ENCODE peak calls at places on chromosomes 3 and 15, in ten cellular contexts. I is astrocyte; W is IMR-90; Q is SJSA1; U is CD4-positive, CD25-positive, alpha-beta regulatory T cell; O is ovary; J is AG04450; E is esophagus squamous epithelium; V is transverse colon; C is right cardiac atrium. L is an unnamed sample.

GRCh38 chr15:27956285-27956684 is 142.8 kb downstream of the OCA2 start:
- DNase-seq in I (peak; percentile 29), W (no peak), Q (no peak), U (no peak), O (no peak), J (no peak), E (no peak), V (no peak), C (no peak), L (no peak)

GRCh38 chr3:172543419-172543818 is 20.2 kb upstream of the TNFSF10 start:
- DNase-seq in I (no peak), W (no peak), Q (no peak), U (no peak), O (no peak), J (no peak), E (no peak), V (no peak), C (no peak), L (no peak)

GRCh38 chr3:18505056-18505455 is 79.9 kb upstream of the SATB1 start:
- DNase-seq in I (no peak), W (no peak), Q (no peak), U (no peak), O (no peak), J (no peak), E (no peak), V (no peak), C (no peak), L (no peak)

GRCh38 chr3:196688349-196688748 is 23.7 kb downstream of the CEP19 start:
- DNase-seq in I (peak; percentile 10), W (peak; percentile 69), Q (no peak), U (no peak), O (no peak), J (peak; percentile 3), E (no peak), V (peak; percentile 15), C (peak; percentile 74), L (peak; percentile 29)

GRCh38 chr15:66724732-66725467 is 22.9 kb downstream of the SMAD6 start:
- DNase-seq in I (no peak), W (no peak), Q (no peak), U (no peak), O (no peak), J (no peak), E (no peak), V (no peak), C (peak; percentile 23), L (no peak)

GRCh38 chr3:156781310-156782230 is 44.6 kb upstream of the LEKR1 start:
- DNase-seq in I (peak; percentile 70), W (peak; percentile 85), Q (no peak), U (no peak), O (no peak), J (no peak), E (no peak), V (no peak), C (no peak), L (no peak)

GRCh38 chr15:60535265-60535664 is 56.3 kb upstream of the ICE2 start:
- DNase-seq in I (no peak), W (no peak), Q (no peak), U (no peak), O (no peak), J (no peak), E (no peak), V (no peak), C (no peak), L (no peak)

GRCh38 chr15:66369773-66370651 is 13.5 kb upstream of the TIPIN start:
- DNase-seq in I (no peak), W (peak; percentile 20), Q (no peak), U (no peak), O (no peak), J (no peak), E (no peak), V (no peak), C (no peak), L (no peak)

DNA sequence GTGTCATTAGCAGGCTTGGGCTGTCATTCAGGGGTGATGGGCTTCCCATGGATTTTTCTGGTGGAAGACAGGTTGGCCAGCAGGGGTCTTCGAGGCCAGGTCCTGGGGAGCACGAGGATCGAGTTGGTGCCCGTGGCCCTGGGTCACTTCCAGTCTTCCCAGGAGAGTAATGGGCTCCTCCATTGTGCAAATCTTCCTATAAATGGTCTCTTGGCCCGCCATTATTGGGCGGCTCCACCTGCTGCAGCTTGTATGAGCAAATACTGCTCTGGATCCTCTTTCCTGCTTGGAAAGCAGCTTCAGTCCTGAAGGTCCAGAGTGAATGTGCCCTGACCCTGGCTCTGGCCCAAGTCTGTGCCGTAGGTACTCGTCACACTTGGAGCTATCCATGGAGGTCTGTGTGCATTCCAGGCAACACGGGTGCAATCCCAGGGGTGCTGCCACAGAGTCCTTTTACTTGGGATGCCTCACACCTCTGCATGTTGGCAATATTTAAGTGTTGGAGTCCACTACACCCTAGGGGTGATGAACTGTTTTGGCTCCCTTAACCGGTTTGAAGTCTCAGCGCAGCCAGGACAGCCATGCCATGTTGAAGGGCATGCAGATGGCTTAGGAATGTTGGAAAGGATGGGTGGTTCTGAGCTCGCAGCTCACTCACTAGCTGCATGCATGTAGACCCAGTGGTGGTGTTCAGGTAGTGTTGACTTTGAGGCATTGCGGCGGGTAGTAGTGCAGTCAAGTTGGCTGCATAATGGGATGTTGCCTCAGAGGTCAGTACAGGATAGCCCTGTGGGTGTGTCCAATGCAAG is 97.6 kb downstream of the SNRPN start:
- DNase-seq in I (no peak), W (no peak), Q (peak; percentile 25), U (no peak), O (no peak), J (no peak), E (no peak), V (no peak), C (no peak), L (no peak)
- H3K9me3 ChIP-seq in I (peaks cover 85% of the 10 kb centered on the region), W (peaks cover 91% of the 10 kb centered on the region), Q (peaks cover 57% of the 10 kb centered on the region), U (peaks cover 96% of the 10 kb centered on the region), O (peaks cover 92% of the 10 kb centered on the region), J (peaks cover 91% of the 10 kb centered on the region), E (peaks cover 100% of the 10 kb centered on the region), V (peaks cover 80% of the 10 kb centered on the region), C (peaks cover 74% of the 10 kb centered on the region), L (peaks cover 44% of the 10 kb centered on the region)

DNA sequence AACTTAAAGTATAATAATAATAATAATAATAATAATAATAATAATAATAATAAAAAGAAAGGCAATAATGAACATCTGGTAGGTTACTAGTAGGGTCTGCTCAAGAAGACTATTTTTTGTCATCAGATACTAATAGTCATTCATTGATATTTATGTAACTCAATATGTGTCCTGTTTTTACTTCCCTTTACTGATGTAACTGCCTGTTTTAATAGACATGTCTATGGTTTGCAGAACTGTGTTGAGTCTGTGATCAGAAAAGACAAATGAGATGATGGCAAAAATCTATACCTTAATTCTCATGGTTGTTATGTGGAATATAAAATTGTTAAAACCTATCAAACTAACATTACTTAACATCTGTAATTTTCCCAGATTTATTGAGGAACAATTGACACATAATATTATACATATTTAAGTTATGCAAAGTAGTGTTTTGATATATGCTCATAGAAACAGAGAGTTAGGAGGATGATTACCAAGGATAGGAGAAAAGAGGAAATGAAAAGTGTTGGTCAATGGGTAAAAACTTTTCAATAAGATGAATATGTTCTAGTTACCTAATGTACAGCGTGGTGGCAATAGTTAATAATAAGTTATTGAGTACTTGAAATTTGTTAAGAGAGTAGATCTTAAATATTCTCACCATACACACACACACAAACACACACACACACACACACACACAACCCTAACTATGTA is 699.4 kb downstream of the ZPLD1 start:
- DNase-seq in I (no peak), W (no peak), Q (no peak), U (no peak), O (no peak), J (no peak), E (no peak), V (no peak), C (no peak), L (no peak)
- H3K27me3 ChIP-seq in I (no peaks in the 10 kb centered on the region), W (no peaks in the 10 kb centered on the region), Q (no peaks in the 10 kb centered on the region), U (no peaks in the 10 kb centered on the region), O (no peaks in the 10 kb centered on the region), J (no peaks in the 10 kb centered on the region), E (no peaks in the 10 kb centered on the region), V (no peaks in the 10 kb centered on the region), C (no peaks in the 10 kb centered on the region), L (no peaks in the 10 kb centered on the region)

GRCh38 chr15:25171111-25171811 is 216.5 kb downstream of the SNRPN start:
- DNase-seq in I (no peak), W (no peak), Q (no peak), U (no peak), O (no peak), J (no peak), E (no peak), V (no peak), C (peak; percentile 47), L (peak; percentile 4)

GRCh38 chr15:25173241-25174028 is 218.6 kb downstream of the SNRPN start:
- DNase-seq in I (no peak), W (no peak), Q (no peak), U (no peak), O (no peak), J (no peak), E (no peak), V (no peak), C (peak; percentile 28), L (no peak)

GRCh38 chr15:25170781-25171110 is 216.0 kb downstream of the SNRPN start:
- DNase-seq in I (no peak), W (no peak), Q (no peak), U (no peak), O (no peak), J (no peak), E (no peak), V (no peak), C (peak; percentile 29), L (no peak)

GRCh38 chr15:25171856-25172687 is 217.3 kb downstream of the SNRPN start:
- DNase-seq in I (no peak), W (no peak), Q (no peak), U (no peak), O (no peak), J (no peak), E (no peak), V (no peak), C (peak; percentile 14), L (peak; percentile 3)

DNA sequence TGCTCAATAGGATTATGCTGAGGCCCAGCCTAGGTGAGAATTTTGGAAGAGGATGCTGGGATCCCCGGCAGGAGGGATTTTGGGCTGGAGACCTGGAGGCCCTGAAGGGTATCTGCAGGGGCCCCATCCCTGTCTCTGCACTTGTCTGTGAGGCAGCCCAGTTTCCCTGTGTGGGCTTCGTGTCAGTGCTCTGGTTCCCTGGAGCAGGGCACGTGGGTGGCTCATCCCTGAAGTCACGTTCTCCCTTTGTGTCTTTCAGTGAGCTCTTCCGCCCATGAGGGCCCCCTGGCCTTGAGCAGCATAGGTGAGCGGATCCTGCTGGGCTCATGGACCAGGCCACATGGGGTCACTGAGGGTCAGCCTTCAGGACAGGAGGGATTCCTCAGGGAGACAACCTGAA is 217.9 kb downstream of the SNRPN start:
- DNase-seq in I (no peak), W (no peak), Q (no peak), U (no peak), O (no peak), J (no peak), E (no peak), V (no peak), C (peak; percentile 17), L (peak; percentile 2)
- H3K9me3 ChIP-seq in I (peaks cover 27% of the 10 kb centered on the region), W (peaks cover 55% of the 10 kb centered on the region), Q (peaks cover 23% of the 10 kb centered on the region), U (peaks cover 75% of the 10 kb centered on the region), O (peaks cover 3% of the 10 kb centered on the region), J (peaks cover 79% of the 10 kb centered on the region), E (peaks cover 87% of the 10 kb centered on the region), V (peaks cover 25% of the 10 kb centered on the region), C (peaks cover 2% of the 10 kb centered on the region), L (peaks cover 2% of the 10 kb centered on the region)

GRCh38 chr3:14812196-14812785 is 6.5 kb upstream of the FGD5 start:
- DNase-seq in I (no peak), W (no peak), Q (no peak), U (no peak), O (no peak), J (no peak), E (no peak), V (no peak), C (no peak), L (no peak)

GRCh38 chr3:14811733-14812132 is 7.0 kb upstream of the FGD5 start:
- DNase-seq in I (no peak), W (no peak), Q (no peak), U (no peak), O (no peak), J (no peak), E (no peak), V (no peak), C (peak; percentile 76), L (no peak)

GRCh38 chr3:14808502-14809266 is 10.1 kb upstream of the FGD5 start:
- DNase-seq in I (no peak), W (no peak), Q (no peak), U (no peak), O (no peak), J (no peak), E (no peak), V (no peak), C (no peak), L (no peak)

GRCh38 chr3:14810070-14810732 is 8.6 kb upstream of the FGD5 start:
- DNase-seq in I (no peak), W (no peak), Q (no peak), U (no peak), O (peak; percentile 50), J (no peak), E (no peak), V (no peak), C (peak; percentile 86), L (no peak)

GRCh38 chr3:14810795-14811661 is 7.7 kb upstream of the FGD5 start:
- DNase-seq in I (no peak), W (no peak), Q (no peak), U (no peak), O (peak; percentile 40), J (no peak), E (no peak), V (no peak), C (peak; percentile 71), L (no peak)
- H3K27me3 ChIP-seq in I (peaks cover 57% of the 10 kb centered on the region), W (peaks cover 38% of the 10 kb centered on the region), Q (peaks cover 53% of the 10 kb centered on the region), U (peaks cover 19% of the 10 kb centered on the region), O (no peaks in the 10 kb centered on the region), J (peaks cover 34% of the 10 kb centered on the region), E (no peaks in the 10 kb centered on the region), V (peaks cover 54% of the 10 kb centered on the region), C (no peaks in the 10 kb centered on the region), L (peaks cover 15% of the 10 kb centered on the region)